ENCODE peak calls at places on chromosomes 7 and 10, in five cellular contexts. L, I, C, F and T are unnamed samples.

GRCh38 chr7:143216151-143216550 is 5.7 kb upstream of the TAS2R40 start:
- DNase-seq in L (no peak), I (no peak), F (no peak), C (no peak), T (no peak)

GRCh38 chr7:158821173-158822021 is 7.9 kb downstream of the ESYT2 start:
- DNase-seq in F (no peak), C (no peak), L (no peak), I (peak; percentile 31), T (no peak)

GRCh38 chr10:126813432-126813831 is 91.8 kb upstream of the DOCK1 start:
- DNase-seq in F (no peak), C (no peak), I (no peak), L (no peak), T (no peak)

GRCh38 chr10:26157734-26158133 is 58.8 kb upstream of the GAD2 start:
- DNase-seq in F (no peak), C (no peak), I (no peak), L (no peak), T (no peak)

GRCh38 chr10:47438857-47439474 is 44.9 kb downstream of the ANXA8 start:
- DNase-seq in C (peak; percentile 55), F (peak; percentile 2), L (peak; percentile 42), I (no peak), T (peak; percentile 15)

GRCh38 chr10:32367793-32368453 is 21.0 kb upstream of the EPC1 start:
- DNase-seq in C (peak; percentile 84), F (no peak), L (no peak), I (peak; percentile 83), T (no peak)

GRCh38 chr10:130758529-130758928 is 553.0 kb downstream of the TCERG1L start:
- DNase-seq in F (no peak), C (no peak), I (no peak), L (no peak), T (no peak)

GRCh38 chr10:22962817-22963216 is 35.0 kb downstream of the ARMC3 start:
- DNase-seq in F (no peak), I (no peak), L (no peak), C (no peak), T (no peak)

GRCh38 chr10:78254013-78254412 is 220.3 kb downstream of the RPS24 start:
- DNase-seq in C (no peak), L (no peak), I (no peak), F (no peak), T (no peak)

GRCh38 chr7:55085511-55086412 is 66.9 kb downstream of the EGFR start:
- DNase-seq in C (no peak), I (no peak), F (no peak), L (no peak), T (no peak)

GRCh38 chr10:6973904-6974303 is 393.8 kb upstream of the PRKCQ start:
- DNase-seq in F (no peak), C (peak; percentile 14), L (no peak), I (peak; percentile 14), T (no peak)

GRCh38 chr7:44962483-44963251 is 16.1 kb downstream of the MYO1G start:
- DNase-seq in I (no peak), C (no peak), L (no peak), F (no peak), T (no peak)

GRCh38 chr7:52961084-52961483 is 74.3 kb upstream of the POM121L12 start:
- DNase-seq in I (no peak), C (no peak), L (no peak), F (no peak), T (no peak)

GRCh38 chr10:89591111-89591795 is 53.8 kb downstream of the PANK1 start:
- DNase-seq in L (no peak), I (no peak), C (no peak), F (no peak), T (peak; percentile 7)

GRCh38 chr7:77157446-77157845 is 35.0 kb downstream of the CCDC146 start:
- DNase-seq in L (no peak), F (no peak), I (peak; percentile 9), C (no peak), T (peak; percentile 6)

GRCh38 chr7:40493609-40494041 is 358.8 kb downstream of the SUGCT start:
- DNase-seq in F (no peak), I (no peak), L (no peak), C (no peak), T (no peak)

GRCh38 chr10:76085002-76085401 is 653.6 kb downstream of the LRMDA start:
- DNase-seq in C (no peak), L (no peak), F (no peak), I (no peak), T (no peak)

GRCh38 chr10:29435809-29436501 is 147.1 kb downstream of the LYZL1 start:
- DNase-seq in L (peak; percentile 46), C (no peak), F (no peak), I (no peak), T (no peak)

GRCh38 chr7:148480479-148481146 is 110.0 kb upstream of the C7orf33 start:
- DNase-seq in F (no peak), L (no peak), C (no peak), I (no peak), T (no peak)

GRCh38 chr10:2476236-2476814 is 591.0 kb upstream of the PFKP start:
- DNase-seq in F (no peak), I (no peak), C (no peak), L (no peak), T (no peak)

GRCh38 chr10:29584436-29584835 is 50.3 kb downstream of the SVIL start:
- DNase-seq in F (no peak), C (no peak), L (no peak), I (no peak), T (no peak)